ENCODE peak calls at places on chromosomes 3 and 15, in nine cellular contexts. G, M, E, F, L, V, J, H and Q are unnamed samples.

GRCh38 chr3:192867645-192868044 is 50.0 kb downstream of the MB21D2 start:
- DNase-seq in G (no peak), M (peak), E (no peak), F (no peak), L (no peak), V (no peak), J (no peak), H (no peak), Q (no peak)

GRCh38 chr3:70076394-70076793 is 76.9 kb downstream of the SAMMSON start:
- DNase-seq in G (no peak), M (no peak), E (no peak), F (no peak), L (no peak), V (no peak), J (no peak), H (no peak), Q (no peak)

GRCh38 chr3:36814071-36814717 is 49.8 kb upstream of the DCLK3 start:
- DNase-seq in G (no peak), M (no peak), E (no peak), F (no peak), L (no peak), V (no peak), J (no peak), H (no peak), Q (no peak)

GRCh38 chr15:93980149-93980911 is 251.0 kb upstream of the MCTP2 start:
- DNase-seq in G (no peak), M (no peak), E (no peak), F (no peak), L (no peak), V (no peak), J (no peak), H (no peak), Q (no peak)

GRCh38 chr3:195105389-195105788 is 165.6 kb downstream of the XXYLT1 start:
- DNase-seq in G (no peak), M (peak), E (no peak), F (peak), L (no peak), V (no peak), J (no peak), H (no peak), Q (no peak)

GRCh38 chr3:188558343-188559068 is 404.5 kb downstream of the LPP start:
- DNase-seq in G (peak), M (peak), E (no peak), F (no peak), L (no peak), V (peak), J (no peak), H (no peak), Q (no peak)

GRCh38 chr15:29270169-29270955 is 740 bp upstream of the NSMCE3 start:
- DNase-seq in G (peak), M (peak), E (no peak), F (peak), L (peak), V (peak), J (no peak), H (peak), Q (peak)

GRCh38 chr3:133589503-133589902 is 16.0 kb downstream of the CDV3 start:
- DNase-seq in G (no peak), M (no peak), E (no peak), F (peak), L (no peak), V (peak), J (no peak), H (peak), Q (no peak)

GRCh38 chr15:92164327-92165000 is 229.2 kb upstream of the ST8SIA2 start:
- DNase-seq in G (peak), M (peak), E (peak), F (no peak), L (no peak), V (peak), J (peak), H (no peak), Q (no peak)

GRCh38 chr3:59620334-59620733 is 570.5 kb upstream of the CFAP20DC start:
- DNase-seq in G (no peak), M (no peak), E (no peak), F (no peak), L (no peak), V (no peak), J (no peak), H (no peak), Q (no peak)

GRCh38 chr3:11653298-11654055 is 9.8 kb upstream of the VGLL4 start:
- DNase-seq in G (no peak), M (no peak), E (no peak), F (no peak), L (no peak), V (no peak), J (peak), H (no peak), Q (no peak)

GRCh38 chr3:71189480-71189879 is 394.0 kb downstream of the FOXP1 start:
- DNase-seq in G (no peak), M (peak), E (no peak), F (peak), L (peak), V (peak), J (no peak), H (no peak), Q (no peak)

GRCh38 chr3:88412346-88412745 is 262.6 kb downstream of the C3orf38 start:
- DNase-seq in G (no peak), M (no peak), E (no peak), F (no peak), L (no peak), V (no peak), J (no peak), H (no peak), Q (no peak)

GRCh38 chr3:133007601-133008000 is 30.6 kb upstream of the TMEM108 start:
- DNase-seq in G (no peak), M (no peak), E (no peak), F (no peak), L (no peak), V (no peak), J (no peak), H (no peak), Q (no peak)

GRCh38 chr3:56277236-56277635 is 191.0 kb downstream of the ERC2 start:
- DNase-seq in G (no peak), M (no peak), E (no peak), F (no peak), L (no peak), V (no peak), J (no peak), H (no peak), Q (no peak)

GRCh38 chr15:25863067-25863967 is at the start of gene ATP10A:
- DNase-seq in G (peak), M (peak), E (no peak), F (peak), L (no peak), V (peak), J (peak), H (no peak), Q (peak)

GRCh38 chr3:39178553-39178952 is 13.8 kb downstream of the XIRP1 start:
- DNase-seq in G (no peak), M (peak), E (no peak), F (no peak), L (no peak), V (peak), J (no peak), H (no peak), Q (no peak)

GRCh38 chr3:155747286-155747685 is 2.4 kb upstream of the PLCH1 start:
- DNase-seq in G (no peak), M (no peak), E (no peak), F (no peak), L (no peak), V (no peak), J (no peak), H (no peak), Q (no peak)

GRCh38 chr3:71599416-71599815 is 15.9 kb upstream of the FOXP1 start:
- DNase-seq in G (peak), M (peak), E (no peak), F (peak), L (no peak), V (peak), J (no peak), H (no peak), Q (no peak)

GRCh38 chr3:81955908-81956307 is 194.5 kb upstream of the GBE1 start:
- DNase-seq in G (peak), M (no peak), E (no peak), F (no peak), L (no peak), V (peak), J (no peak), H (no peak), Q (no peak)

GRCh38 chr3:111924283-111924682 is 54.5 kb upstream of the ABHD10 start:
- DNase-seq in G (no peak), M (no peak), E (no peak), F (peak), L (no peak), V (no peak), J (no peak), H (no peak), Q (no peak)

GRCh38 chr3:195395208-195395816 is 47.5 kb downstream of the ACAP2 start:
- DNase-seq in G (no peak), M (no peak), E (no peak), F (no peak), L (no peak), V (no peak), J (no peak), H (peak), Q (no peak)

GRCh38 chr3:45204136-45204535 is 22.0 kb downstream of the TMEM158 start:
- DNase-seq in G (peak), M (peak), E (no peak), F (peak), L (no peak), V (peak), J (no peak), H (no peak), Q (no peak)

GRCh38 chr15:70383856-70384255 is 286.1 kb upstream of the TLE3 start:
- DNase-seq in G (no peak), M (no peak), E (no peak), F (no peak), L (no peak), V (no peak), J (no peak), H (no peak), Q (no peak)

GRCh38 chr15:71093089-71094024 is 21.9 kb upstream of the THSD4 start:
- DNase-seq in G (peak), M (peak), E (no peak), F (peak), L (no peak), V (peak), J (no peak), H (no peak), Q (no peak)

GRCh38 chr15:50066202-50066601 is 52.8 kb downstream of the ATP8B4 start:
- DNase-seq in G (no peak), M (peak), E (no peak), F (peak), L (no peak), V (peak), J (no peak), H (no peak), Q (no peak)

GRCh38 chr3:139627759-139628158 is 50.0 kb downstream of the NMNAT3 start:
- DNase-seq in G (no peak), M (no peak), E (no peak), F (peak), L (no peak), V (no peak), J (no peak), H (no peak), Q (no peak)

GRCh38 chr15:78299302-78300102 is at the start of gene SKIC8:
- DNase-seq in G (peak), M (peak), E (peak), F (peak), L (peak), V (peak), J (peak), H (peak), Q (peak)

DNA sequence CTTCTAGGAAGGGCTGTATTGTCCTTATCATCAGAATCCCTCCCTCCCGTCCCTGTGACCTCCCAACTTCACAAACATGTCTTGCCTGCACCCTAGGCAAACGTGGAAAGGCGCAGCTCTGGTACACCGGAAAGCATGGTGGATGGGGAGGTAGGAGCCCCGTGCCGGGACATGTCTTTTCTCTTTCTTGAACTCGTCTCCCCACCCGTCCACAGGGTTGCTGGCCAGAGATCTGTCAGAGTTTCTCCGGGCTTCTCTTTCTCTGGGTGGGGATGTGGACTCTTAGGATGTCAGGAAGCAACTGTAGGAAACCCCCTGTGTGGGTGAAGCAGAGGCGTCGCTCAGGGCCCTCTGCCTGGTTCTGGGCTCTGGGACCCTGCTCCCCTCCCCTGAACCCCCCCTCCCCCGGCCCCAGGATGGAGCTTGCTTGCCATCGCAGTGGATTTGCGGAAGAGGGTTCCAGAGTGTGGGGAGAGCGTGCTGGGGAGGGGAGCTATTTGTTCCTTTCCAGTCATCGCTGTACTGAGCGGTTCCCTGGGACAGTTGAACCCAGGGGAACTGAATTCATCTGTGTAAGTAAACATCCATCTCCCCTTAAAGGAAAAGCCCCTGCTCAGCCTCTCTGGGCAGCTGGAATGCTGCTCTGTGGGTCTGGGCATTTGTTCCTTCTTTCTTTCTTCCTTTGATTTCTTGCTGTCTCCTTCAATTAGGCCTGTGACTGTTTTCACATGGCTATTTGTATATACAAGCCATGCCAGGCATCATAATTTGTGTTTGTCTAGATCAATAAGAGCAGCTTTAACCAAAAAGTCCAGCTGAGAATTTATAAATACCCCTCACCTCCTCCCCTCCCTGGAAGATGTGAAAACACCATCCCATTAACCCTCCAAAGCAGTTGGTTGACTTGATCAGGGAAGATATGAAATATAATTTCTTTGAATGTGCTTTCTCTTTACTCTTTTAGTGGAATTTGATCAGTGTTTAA is 72.8 kb downstream of the SMAD3 start:
- DNase-seq in G (no peak), M (peak), E (no peak), F (no peak), L (peak), V (peak), J (peak), H (no peak), Q (no peak)
- H3K9ac ChIP-seq in G (peak), M (peak), E (peak), F (peak), L (no peak), V (peak), J (no peak), H (no peak), Q (no peak)

GRCh38 chr15:45399381-45400212 is 21.3 kb upstream of the GATM start:
- DNase-seq in G (peak), M (peak), E (peak), F (peak), L (no peak), V (peak), J (peak), H (peak), Q (peak)

GRCh38 chr15:45394681-45395080 is 16.3 kb upstream of the GATM start:
- DNase-seq in G (no peak), M (no peak), E (no peak), F (no peak), L (no peak), V (no peak), J (no peak), H (no peak), Q (no peak)

GRCh38 chr15:45397116-45397665 is 18.8 kb upstream of the GATM start:
- DNase-seq in G (no peak), M (no peak), E (no peak), F (no peak), L (no peak), V (no peak), J (no peak), H (no peak), Q (no peak)

GRCh38 chr15:45393851-45394250 is 15.5 kb upstream of the GATM start:
- DNase-seq in G (no peak), M (no peak), E (no peak), F (peak), L (no peak), V (peak), J (no peak), H (no peak), Q (no peak)

GRCh38 chr15:45395956-45396355 is 17.6 kb upstream of the GATM start:
- DNase-seq in G (no peak), M (no peak), E (no peak), F (no peak), L (no peak), V (no peak), J (no peak), H (no peak), Q (no peak)
- H3K9ac ChIP-seq in G (no peak), M (no peak), E (no peak), F (no peak), L (no peak), V (no peak), J (no peak), H (no peak), Q (no peak)

DNA sequence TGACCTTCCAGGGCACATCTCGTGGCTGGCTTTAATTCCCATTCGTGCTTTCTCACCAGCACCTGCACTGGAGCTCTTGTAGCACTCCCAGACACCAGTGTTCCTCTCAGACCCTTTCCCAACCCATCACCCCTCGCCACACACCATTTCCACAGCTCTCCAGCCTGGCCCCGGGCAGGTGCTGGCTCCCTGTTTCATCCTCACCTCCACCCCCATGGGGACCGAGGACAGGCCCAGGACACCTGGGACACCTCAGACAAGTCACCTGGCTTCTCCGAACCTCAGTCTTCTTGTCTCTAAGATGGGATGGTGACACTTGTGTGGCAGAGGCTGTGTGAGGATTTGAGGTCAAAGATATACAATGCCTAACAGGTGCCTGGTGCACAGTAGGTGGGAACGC is 27.4 kb upstream of the GP9 start:
- DNase-seq in G (no peak), M (no peak), E (no peak), F (no peak), L (no peak), V (no peak), J (no peak), H (no peak), Q (no peak)
- H3K9ac ChIP-seq in G (no peak), M (no peak), E (no peak), F (no peak), L (no peak), V (no peak), J (no peak), H (no peak), Q (no peak)

GRCh38 chr15:33191641-33192040 is 2.9 kb downstream of the FMN1 start:
- DNase-seq in G (no peak), M (no peak), E (no peak), F (no peak), L (no peak), V (no peak), J (no peak), H (no peak), Q (no peak)

GRCh38 chr15:33194704-33195261 is at the start of gene FMN1:
- DNase-seq in G (peak), M (peak), E (no peak), F (no peak), L (peak), V (peak), J (peak), H (no peak), Q (peak)

GRCh38 chr15:33197636-33198035 is 3.1 kb upstream of the FMN1 start:
- DNase-seq in G (no peak), M (no peak), E (no peak), F (no peak), L (no peak), V (no peak), J (no peak), H (no peak), Q (no peak)

GRCh38 chr15:33195283-33195682 is 769 bp upstream of the FMN1 start:
- DNase-seq in G (no peak), M (no peak), E (no peak), F (no peak), L (no peak), V (no peak), J (no peak), H (no peak), Q (no peak)

GRCh38 chr15:33194237-33194636 is 277 bp downstream of the FMN1 start:
- DNase-seq in G (no peak), M (no peak), E (no peak), F (no peak), L (peak), V (peak), J (peak), H (no peak), Q (peak)
- H3K9ac ChIP-seq in G (no peak), M (no peak), E (no peak), F (no peak), L (no peak), V (no peak), J (no peak), H (no peak), Q (peak)

GRCh38 chr15:62469874-62470688 is 305.0 kb upstream of the C2CD4B start:
- DNase-seq in G (peak), M (peak), E (no peak), F (peak), L (no peak), V (peak), J (no peak), H (no peak), Q (no peak)
- H3K9ac ChIP-seq in G (peak), M (no peak), E (no peak), F (no peak), L (no peak), V (peak), J (no peak), H (no peak), Q (peak)

GRCh38 chr3:121750087-121750415 is 510 bp upstream of the GOLGB1 start:
- DNase-seq in G (no peak), M (no peak), E (no peak), F (no peak), L (no peak), V (no peak), J (no peak), H (no peak), Q (no peak)

GRCh38 chr3:121748638-121749275 is 784 bp downstream of the GOLGB1 start:
- DNase-seq in G (peak), M (peak), E (no peak), F (peak), L (no peak), V (peak), J (peak), H (peak), Q (no peak)

GRCh38 chr3:121749276-121750086 is at the start of gene GOLGB1:
- DNase-seq in G (peak), M (peak), E (peak), F (peak), L (peak), V (peak), J (peak), H (peak), Q (peak)

GRCh38 chr3:121752261-121752660 is 2.7 kb upstream of the GOLGB1 start:
- DNase-seq in G (no peak), M (no peak), E (no peak), F (peak), L (no peak), V (no peak), J (no peak), H (no peak), Q (no peak)

DNA sequence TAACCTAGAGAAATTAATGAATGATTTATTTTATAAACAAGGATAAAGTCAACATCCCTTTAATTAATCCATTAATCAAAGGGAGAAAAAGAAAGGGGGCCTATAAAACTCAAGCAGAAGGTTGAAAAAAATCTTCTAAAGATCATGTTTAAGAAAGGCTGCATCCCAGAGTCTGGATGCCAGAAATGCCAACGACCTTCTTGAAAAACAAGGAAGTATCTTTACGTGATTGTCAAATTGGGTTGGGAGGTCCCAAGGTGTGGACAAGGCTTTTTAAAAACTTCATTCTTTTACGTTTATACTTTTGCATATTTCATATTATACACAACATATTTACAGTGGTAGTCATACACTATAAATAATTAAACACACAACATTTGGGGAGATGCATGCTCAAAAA is 1.6 kb downstream of the GOLGB1 start:
- DNase-seq in G (peak), M (no peak), E (no peak), F (no peak), L (no peak), V (peak), J (no peak), H (no peak), Q (no peak)
- H3K9ac ChIP-seq in G (peak), M (no peak), E (peak), F (peak), L (peak), V (peak), J (peak), H (peak), Q (peak)